ENCODE peak calls at places on chromosomes 7 and 10, in four cellular contexts. M is GM23248; Z is stimulated activated CD4-positive, alpha-beta T cell treated with anti-CD3 and anti-CD28 coated beads, Interleukin-2, amount 100 ng/mL, for 24 hours; Y is ascending aorta. U is an unnamed sample.

GRCh38 chr7:98107313-98107691 is 640 bp downstream of the LMTK2 start:
- DNase-seq in M (peak; percentile 36), Z (no peak), Y (no peak), U (no peak)

GRCh38 chr7:40700653-40701475 is 566.1 kb downstream of the SUGCT start:
- DNase-seq in M (peak; percentile 53), Z (peak; percentile 11), Y (no peak), U (peak; percentile 23)

GRCh38 chr10:56928717-56929116 is 567.7 kb upstream of the ZWINT start:
- DNase-seq in M (no peak), Z (no peak), Y (no peak), U (no peak)

GRCh38 chr10:116430288-116430687 is 2.6 kb downstream of the PNLIPRP3 start:
- DNase-seq in M (no peak), Z (no peak), Y (no peak), U (no peak)

GRCh38 chr10:88830643-88831277 is 20.9 kb downstream of the ANKRD22 start:
- DNase-seq in M (no peak), Z (no peak), Y (no peak), U (no peak)

GRCh38 chr7:128954830-128955797 is 17.4 kb downstream of the IRF5 start:
- DNase-seq in M (peak; percentile 86), Z (no peak), Y (no peak), U (no peak)

GRCh38 chr10:81036257-81036656 is 498.6 kb downstream of the SH2D4B start:
- DNase-seq in M (no peak), Z (no peak), Y (no peak), U (no peak)

GRCh38 chr10:86207226-86207625 is 159.4 kb downstream of the GRID1 start:
- DNase-seq in M (no peak), Z (no peak), Y (no peak), U (no peak)

GRCh38 chr7:75843470-75844116 is 30.0 kb upstream of the CCL24 start:
- DNase-seq in M (no peak), Z (no peak), Y (no peak), U (no peak)

GRCh38 chr10:104935656-104936055 is 294.6 kb downstream of the SORCS3 start:
- DNase-seq in M (no peak), Z (no peak), Y (no peak), U (no peak)

GRCh38 chr10:117860823-117861222 is 185.9 kb downstream of the RAB11FIP2 start:
- DNase-seq in M (peak; percentile 47), Z (no peak), Y (no peak), U (no peak)

GRCh38 chr10:113616244-113617074 is 47.4 kb downstream of the NRAP start:
- DNase-seq in M (peak; percentile 46), Z (no peak), Y (no peak), U (no peak)

GRCh38 chr7:31953432-31953831 is 116.8 kb downstream of the PDE1C start:
- DNase-seq in M (no peak), Z (no peak), Y (no peak), U (no peak)

GRCh38 chr7:151088019-151088855 is 2.0 kb downstream of the AGAP3 start:
- DNase-seq in M (peak; percentile 75), Z (no peak), Y (no peak), U (no peak)

GRCh38 chr7:80481196-80481884 is 30.5 kb downstream of the GNAT3 start:
- DNase-seq in M (peak; percentile 13), Z (no peak), Y (no peak), U (no peak)

GRCh38 chr10:70585555-70586243 is 16.8 kb downstream of the PRF1 start:
- DNase-seq in M (no peak), Z (no peak), Y (no peak), U (no peak)

GRCh38 chr7:35694161-35694783 is 663 bp downstream of the HERPUD2 start:
- DNase-seq in M (peak; percentile 55), Z (peak; percentile 20), Y (no peak), U (no peak)

GRCh38 chr10:114367041-114367675 is 37.1 kb downstream of the AFAP1L2 start:
- DNase-seq in M (peak; percentile 5), Z (no peak), Y (no peak), U (no peak)

GRCh38 chr7:55571534-55572377 is 546 bp downstream of the VOPP1 start:
- DNase-seq in M (peak; percentile 73), Z (peak; percentile 67), Y (no peak), U (peak; percentile 72)

GRCh38 chr10:17851611-17852010 is 42.5 kb downstream of the MRC1 start:
- DNase-seq in M (no peak), Z (no peak), Y (peak; percentile 29), U (no peak)

GRCh38 chr10:27679996-27680395 is 65.6 kb downstream of the MKX start:
- DNase-seq in M (peak; percentile 25), Z (no peak), Y (no peak), U (no peak)

GRCh38 chr7:145313601-145314000 is 477.7 kb upstream of the TPK1 start:
- DNase-seq in M (no peak), Z (no peak), Y (no peak), U (no peak)

GRCh38 chr7:68321076-68321639 is 1277.1 kb upstream of the AUTS2 start:
- DNase-seq in M (no peak), Z (no peak), Y (no peak), U (no peak)

GRCh38 chr7:129433823-129434171 is 435 bp upstream of the STRIP2 start:
- DNase-seq in M (no peak), Z (no peak), Y (no peak), U (no peak)

GRCh38 chr7:147207988-147208387 is 1091.4 kb downstream of the CNTNAP2 start:
- DNase-seq in M (no peak), Z (no peak), Y (no peak), U (no peak)

GRCh38 chr7:75028299-75028698 is 45.3 kb downstream of the RCC1L start:
- DNase-seq in M (no peak), Z (no peak), Y (no peak), U (no peak)

GRCh38 chr10:126895214-126895781 is 9.9 kb upstream of the DOCK1 start:
- DNase-seq in M (no peak), Z (no peak), Y (no peak), U (no peak)

GRCh38 chr10:103554488-103555320 is 61.2 kb downstream of the NEURL1 start:
- DNase-seq in M (peak; percentile 74), Z (peak; percentile 24), Y (no peak), U (peak; percentile 25)